ENCODE peak calls at places on chromosomes 4 and X, in seven cellular contexts. One of them, this sample, is unnamed.

GRCh38 chrX:44228621-44229020 is 114.9 kb downstream of the EFHC2 start:
- DNase-seq in fibroblast of mammary gland: no peak
- DNase-seq in left ventricle myocardium inferior: no peak
- DNase-seq in progenitor cell of endocrine pancreas: no peak
- DNase-seq in lower lobe of right lung: no peak
- DNase-seq in heart right ventricle: no peak
- DNase-seq in dorsolateral prefrontal cortex: no peak
- DNase-seq in this sample: no peak

GRCh38 chr4:3250956-3251690 is 2.2 kb downstream of the MSANTD1 start:
- DNase-seq in heart right ventricle: no peak
- DNase-seq in dorsolateral prefrontal cortex: no peak
- DNase-seq in left ventricle myocardium inferior: peak; percentile 7
- DNase-seq in lower lobe of right lung: peak; percentile 69
- DNase-seq in progenitor cell of endocrine pancreas: no peak
- DNase-seq in fibroblast of mammary gland: no peak
- DNase-seq in this sample: no peak

GRCh38 chrX:24760601-24761000 is 66.9 kb downstream of the POLA1 start:
- DNase-seq in heart right ventricle: no peak
- DNase-seq in lower lobe of right lung: no peak
- DNase-seq in left ventricle myocardium inferior: no peak
- DNase-seq in fibroblast of mammary gland: peak; percentile 30
- DNase-seq in dorsolateral prefrontal cortex: no peak
- DNase-seq in progenitor cell of endocrine pancreas: no peak
- DNase-seq in this sample: no peak

GRCh38 chr4:170051402-170051801 is 25.2 kb upstream of the MFAP3L start:
- DNase-seq in left ventricle myocardium inferior: no peak
- DNase-seq in lower lobe of right lung: no peak
- DNase-seq in fibroblast of mammary gland: no peak
- DNase-seq in dorsolateral prefrontal cortex: no peak
- DNase-seq in heart right ventricle: no peak
- DNase-seq in progenitor cell of endocrine pancreas: no peak
- DNase-seq in this sample: no peak

GRCh38 chr4:146916479-146917076 is 29.1 kb downstream of the TTC29 start:
- DNase-seq in dorsolateral prefrontal cortex: no peak
- DNase-seq in left ventricle myocardium inferior: no peak
- DNase-seq in fibroblast of mammary gland: peak; percentile 53
- DNase-seq in lower lobe of right lung: no peak
- DNase-seq in heart right ventricle: no peak
- DNase-seq in progenitor cell of endocrine pancreas: no peak
- DNase-seq in this sample: no peak

GRCh38 chr4:5366421-5366820 is 315.1 kb downstream of the STK32B start:
- DNase-seq in lower lobe of right lung: no peak
- DNase-seq in progenitor cell of endocrine pancreas: no peak
- DNase-seq in fibroblast of mammary gland: peak; percentile 8
- DNase-seq in left ventricle myocardium inferior: no peak
- DNase-seq in dorsolateral prefrontal cortex: no peak
- DNase-seq in heart right ventricle: no peak
- DNase-seq in this sample: no peak

GRCh38 chr4:7741946-7742806 is 197.5 kb downstream of the AFAP1 start:
- DNase-seq in heart right ventricle: no peak
- DNase-seq in progenitor cell of endocrine pancreas: no peak
- DNase-seq in dorsolateral prefrontal cortex: no peak
- DNase-seq in left ventricle myocardium inferior: no peak
- DNase-seq in fibroblast of mammary gland: no peak
- DNase-seq in lower lobe of right lung: peak; percentile 37
- DNase-seq in this sample: no peak

GRCh38 chrX:51641421-51642021 is 22.8 kb upstream of the CENPVL3 start:
- DNase-seq in progenitor cell of endocrine pancreas: no peak
- DNase-seq in heart right ventricle: no peak
- DNase-seq in lower lobe of right lung: no peak
- DNase-seq in dorsolateral prefrontal cortex: no peak
- DNase-seq in fibroblast of mammary gland: peak; percentile 59
- DNase-seq in left ventricle myocardium inferior: no peak
- DNase-seq in this sample: no peak

GRCh38 chr4:176735300-176735699 is 57.4 kb downstream of the VEGFC start:
- DNase-seq in left ventricle myocardium inferior: no peak
- DNase-seq in progenitor cell of endocrine pancreas: no peak
- DNase-seq in heart right ventricle: no peak
- DNase-seq in fibroblast of mammary gland: peak; percentile 78
- DNase-seq in dorsolateral prefrontal cortex: no peak
- DNase-seq in lower lobe of right lung: no peak
- DNase-seq in this sample: no peak

GRCh38 chr4:185128272-185129119 is 14.6 kb upstream of the SLC25A4 start:
- DNase-seq in fibroblast of mammary gland: no peak
- DNase-seq in heart right ventricle: peak; percentile 43
- DNase-seq in progenitor cell of endocrine pancreas: peak; percentile 35
- DNase-seq in left ventricle myocardium inferior: peak; percentile 26
- DNase-seq in lower lobe of right lung: peak; percentile 57
- DNase-seq in dorsolateral prefrontal cortex: peak; percentile 63
- DNase-seq in this sample: no peak

GRCh38 chrX:6917666-6918065 is 229.8 kb upstream of the STS start:
- DNase-seq in left ventricle myocardium inferior: no peak
- DNase-seq in lower lobe of right lung: no peak
- DNase-seq in fibroblast of mammary gland: no peak
- DNase-seq in heart right ventricle: no peak
- DNase-seq in progenitor cell of endocrine pancreas: no peak
- DNase-seq in dorsolateral prefrontal cortex: no peak
- DNase-seq in this sample: no peak

GRCh38 chr4:30600246-30600645 is 119.9 kb upstream of the PCDH7 start:
- DNase-seq in dorsolateral prefrontal cortex: no peak
- DNase-seq in left ventricle myocardium inferior: no peak
- DNase-seq in progenitor cell of endocrine pancreas: no peak
- DNase-seq in fibroblast of mammary gland: peak; percentile 73
- DNase-seq in lower lobe of right lung: no peak
- DNase-seq in heart right ventricle: no peak
- DNase-seq in this sample: no peak

GRCh38 chr4:128347930-128348660 is 60.5 kb upstream of the PGRMC2 start:
- DNase-seq in left ventricle myocardium inferior: no peak
- DNase-seq in dorsolateral prefrontal cortex: no peak
- DNase-seq in heart right ventricle: no peak
- DNase-seq in lower lobe of right lung: no peak
- DNase-seq in fibroblast of mammary gland: peak; percentile 56
- DNase-seq in progenitor cell of endocrine pancreas: no peak
- DNase-seq in this sample: no peak

GRCh38 chr4:55547461-55547770 is 707 bp upstream of the CLOCK start:
- DNase-seq in heart right ventricle: peak; percentile 43
- DNase-seq in progenitor cell of endocrine pancreas: no peak
- DNase-seq in lower lobe of right lung: no peak
- DNase-seq in left ventricle myocardium inferior: peak; percentile 33
- DNase-seq in dorsolateral prefrontal cortex: no peak
- DNase-seq in fibroblast of mammary gland: no peak
- DNase-seq in this sample: no peak

GRCh38 chrX:72020788-72021187 is 110.1 kb downstream of the NHSL2 start:
- DNase-seq in heart right ventricle: no peak
- DNase-seq in progenitor cell of endocrine pancreas: no peak
- DNase-seq in left ventricle myocardium inferior: no peak
- DNase-seq in lower lobe of right lung: no peak
- DNase-seq in dorsolateral prefrontal cortex: no peak
- DNase-seq in fibroblast of mammary gland: no peak
- DNase-seq in this sample: no peak

GRCh38 chr4:15649914-15650545 is 5.1 kb downstream of the FBXL5 start:
- DNase-seq in dorsolateral prefrontal cortex: no peak
- DNase-seq in left ventricle myocardium inferior: no peak
- DNase-seq in lower lobe of right lung: no peak
- DNase-seq in fibroblast of mammary gland: peak; percentile 71
- DNase-seq in heart right ventricle: no peak
- DNase-seq in progenitor cell of endocrine pancreas: no peak
- DNase-seq in this sample: peak; percentile 48

GRCh38 chrX:129609395-129609794 is 45.4 kb downstream of the APLN start:
- DNase-seq in lower lobe of right lung: no peak
- DNase-seq in progenitor cell of endocrine pancreas: no peak
- DNase-seq in heart right ventricle: no peak
- DNase-seq in dorsolateral prefrontal cortex: no peak
- DNase-seq in left ventricle myocardium inferior: no peak
- DNase-seq in fibroblast of mammary gland: no peak
- DNase-seq in this sample: no peak

GRCh38 chrX:24494544-24495113 is 29.5 kb downstream of the PDK3 start:
- DNase-seq in lower lobe of right lung: no peak
- DNase-seq in fibroblast of mammary gland: peak; percentile 72
- DNase-seq in dorsolateral prefrontal cortex: no peak
- DNase-seq in left ventricle myocardium inferior: no peak
- DNase-seq in progenitor cell of endocrine pancreas: no peak
- DNase-seq in heart right ventricle: no peak
- DNase-seq in this sample: no peak

GRCh38 chr4:138555107-138555506 is 313.0 kb upstream of the SLC7A11 start:
- DNase-seq in heart right ventricle: no peak
- DNase-seq in left ventricle myocardium inferior: no peak
- DNase-seq in fibroblast of mammary gland: no peak
- DNase-seq in lower lobe of right lung: no peak
- DNase-seq in progenitor cell of endocrine pancreas: no peak
- DNase-seq in dorsolateral prefrontal cortex: no peak
- DNase-seq in this sample: no peak

GRCh38 chr4:102503831-102504786 is 3.0 kb downstream of the NFKB1 start:
- DNase-seq in dorsolateral prefrontal cortex: no peak
- DNase-seq in fibroblast of mammary gland: no peak
- DNase-seq in lower lobe of right lung: no peak
- DNase-seq in left ventricle myocardium inferior: no peak
- DNase-seq in heart right ventricle: no peak
- DNase-seq in progenitor cell of endocrine pancreas: no peak
- DNase-seq in this sample: no peak

GRCh38 chr4:33881176-33881575 is 2363.1 kb downstream of the ARAP2 start:
- DNase-seq in left ventricle myocardium inferior: no peak
- DNase-seq in dorsolateral prefrontal cortex: no peak
- DNase-seq in fibroblast of mammary gland: no peak
- DNase-seq in heart right ventricle: no peak
- DNase-seq in lower lobe of right lung: no peak
- DNase-seq in progenitor cell of endocrine pancreas: no peak
- DNase-seq in this sample: no peak

GRCh38 chr4:33878710-33879109 is 2365.6 kb downstream of the ARAP2 start:
- DNase-seq in left ventricle myocardium inferior: no peak
- DNase-seq in fibroblast of mammary gland: no peak
- DNase-seq in progenitor cell of endocrine pancreas: no peak
- DNase-seq in heart right ventricle: no peak
- DNase-seq in lower lobe of right lung: no peak
- DNase-seq in dorsolateral prefrontal cortex: no peak
- DNase-seq in this sample: no peak

GRCh38 chr4:33883111-33883510 is 2361.2 kb downstream of the ARAP2 start:
- DNase-seq in lower lobe of right lung: no peak
- DNase-seq in progenitor cell of endocrine pancreas: no peak
- DNase-seq in dorsolateral prefrontal cortex: no peak
- DNase-seq in left ventricle myocardium inferior: no peak
- DNase-seq in fibroblast of mammary gland: no peak
- DNase-seq in heart right ventricle: no peak
- DNase-seq in this sample: no peak

GRCh38 chr4:33886356-33886755 is 2358.0 kb downstream of the ARAP2 start:
- DNase-seq in progenitor cell of endocrine pancreas: no peak
- DNase-seq in dorsolateral prefrontal cortex: no peak
- DNase-seq in lower lobe of right lung: no peak
- DNase-seq in heart right ventricle: no peak
- DNase-seq in left ventricle myocardium inferior: no peak
- DNase-seq in fibroblast of mammary gland: no peak
- DNase-seq in this sample: no peak

GRCh38 chr4:33882246-33882990 is 2361.9 kb downstream of the ARAP2 start:
- DNase-seq in progenitor cell of endocrine pancreas: no peak
- DNase-seq in lower lobe of right lung: no peak
- DNase-seq in left ventricle myocardium inferior: no peak
- DNase-seq in fibroblast of mammary gland: peak; percentile 47
- DNase-seq in dorsolateral prefrontal cortex: no peak
- DNase-seq in heart right ventricle: no peak
- DNase-seq in this sample: no peak
- TF ChIP-seq CTCF in progenitor cell of endocrine pancreas: no peak
- TF ChIP-seq CTCF in lower lobe of right lung: no peak
- TF ChIP-seq CTCF in left ventricle myocardium inferior: no peak
- TF ChIP-seq CTCF in fibroblast of mammary gland: no peak
- TF ChIP-seq CTCF in dorsolateral prefrontal cortex: no peak
- TF ChIP-seq CTCF in heart right ventricle: no peak
- TF ChIP-seq CTCF in this sample: no peak

GRCh38 chr4:121946644-121947043 is 5.2 kb downstream of the TRPC3 start:
- DNase-seq in lower lobe of right lung: no peak
- DNase-seq in heart right ventricle: no peak
- DNase-seq in fibroblast of mammary gland: no peak
- DNase-seq in left ventricle myocardium inferior: no peak
- DNase-seq in progenitor cell of endocrine pancreas: no peak
- DNase-seq in dorsolateral prefrontal cortex: no peak
- DNase-seq in this sample: no peak

GRCh38 chr4:121939690-121940089 is 12.2 kb downstream of the TRPC3 start:
- DNase-seq in heart right ventricle: no peak
- DNase-seq in dorsolateral prefrontal cortex: no peak
- DNase-seq in progenitor cell of endocrine pancreas: no peak
- DNase-seq in left ventricle myocardium inferior: no peak
- DNase-seq in fibroblast of mammary gland: no peak
- DNase-seq in lower lobe of right lung: no peak
- DNase-seq in this sample: no peak

GRCh38 chr4:121938282-121939092 is 13.4 kb downstream of the TRPC3 start:
- DNase-seq in progenitor cell of endocrine pancreas: no peak
- DNase-seq in heart right ventricle: no peak
- DNase-seq in dorsolateral prefrontal cortex: no peak
- DNase-seq in left ventricle myocardium inferior: no peak
- DNase-seq in lower lobe of right lung: no peak
- DNase-seq in fibroblast of mammary gland: no peak
- DNase-seq in this sample: no peak

GRCh38 chr4:121943941-121944340 is 7.9 kb downstream of the TRPC3 start:
- DNase-seq in heart right ventricle: no peak
- DNase-seq in dorsolateral prefrontal cortex: no peak
- DNase-seq in progenitor cell of endocrine pancreas: no peak
- DNase-seq in lower lobe of right lung: no peak
- DNase-seq in left ventricle myocardium inferior: no peak
- DNase-seq in fibroblast of mammary gland: no peak
- DNase-seq in this sample: no peak
- TF ChIP-seq CTCF in heart right ventricle: no peak
- TF ChIP-seq CTCF in dorsolateral prefrontal cortex: no peak
- TF ChIP-seq CTCF in progenitor cell of endocrine pancreas: peak; percentile 43
- TF ChIP-seq CTCF in lower lobe of right lung: no peak
- TF ChIP-seq CTCF in left ventricle myocardium inferior: no peak
- TF ChIP-seq CTCF in fibroblast of mammary gland: peak; percentile 44
- TF ChIP-seq CTCF in this sample: peak; percentile 17

GRCh38 chr4:1813915-1814314 is 20.8 kb downstream of the FGFR3 start:
- DNase-seq in lower lobe of right lung: no peak
- DNase-seq in fibroblast of mammary gland: peak; percentile 15
- DNase-seq in left ventricle myocardium inferior: no peak
- DNase-seq in progenitor cell of endocrine pancreas: no peak
- DNase-seq in dorsolateral prefrontal cortex: no peak
- DNase-seq in heart right ventricle: no peak
- DNase-seq in this sample: no peak
- TF ChIP-seq CTCF in lower lobe of right lung: no peak
- TF ChIP-seq CTCF in fibroblast of mammary gland: no peak
- TF ChIP-seq CTCF in left ventricle myocardium inferior: no peak
- TF ChIP-seq CTCF in progenitor cell of endocrine pancreas: no peak
- TF ChIP-seq CTCF in dorsolateral prefrontal cortex: no peak
- TF ChIP-seq CTCF in heart right ventricle: no peak
- TF ChIP-seq CTCF in this sample: no peak

DNA sequence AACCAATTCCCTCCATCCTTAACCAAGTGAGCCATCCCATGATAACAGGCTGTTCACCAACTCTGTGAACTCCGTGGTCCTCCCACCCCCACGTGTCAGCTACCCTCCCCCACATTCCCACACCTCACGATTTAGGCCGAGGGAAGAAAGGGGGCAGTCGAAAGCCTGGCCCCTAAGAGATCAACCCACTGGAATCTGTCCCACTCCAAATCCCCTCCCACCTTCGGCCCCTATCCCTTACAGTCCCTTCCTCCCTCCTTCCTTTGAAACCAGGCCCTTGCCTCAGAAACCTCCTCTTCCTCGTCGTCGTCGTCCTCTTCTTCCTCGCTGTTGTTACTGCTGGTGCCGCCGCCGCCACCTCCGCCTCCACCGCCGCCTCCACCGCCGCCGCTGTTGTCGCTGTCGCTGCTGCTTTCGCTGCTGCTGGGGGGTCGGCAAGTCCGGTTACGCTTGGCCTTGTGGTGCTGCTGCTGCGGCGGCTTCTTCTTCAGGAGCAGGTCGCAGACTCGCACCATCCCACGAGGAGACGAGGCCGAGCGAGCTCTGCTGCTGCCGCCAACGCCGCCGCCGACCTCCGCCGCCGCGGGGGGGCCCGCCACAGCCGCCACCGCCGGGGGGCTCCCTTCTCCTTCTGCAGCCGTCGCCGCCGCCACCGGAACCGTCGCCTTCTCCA is 467 bp downstream of the ANKRD17 start:
- DNase-seq in progenitor cell of endocrine pancreas: peak; percentile 20
- DNase-seq in fibroblast of mammary gland: peak; percentile 40
- DNase-seq in lower lobe of right lung: no peak
- DNase-seq in left ventricle myocardium inferior: no peak
- DNase-seq in dorsolateral prefrontal cortex: no peak
- DNase-seq in heart right ventricle: no peak
- DNase-seq in this sample: peak; percentile 77
- TF ChIP-seq CTCF in progenitor cell of endocrine pancreas: peak; percentile 14
- TF ChIP-seq CTCF in fibroblast of mammary gland: no peak
- TF ChIP-seq CTCF in lower lobe of right lung: peak; percentile 18
- TF ChIP-seq CTCF in left ventricle myocardium inferior: peak; percentile 27
- TF ChIP-seq CTCF in dorsolateral prefrontal cortex: peak; percentile 48
- TF ChIP-seq CTCF in heart right ventricle: peak; percentile 13
- TF ChIP-seq CTCF in this sample: peak; percentile 12